ENCODE peak calls at places on chromosomes 5 and 9, in six cellular contexts. L, A, O, S, B and Z are unnamed samples.

GRCh38 chr5:137995077-137995746 is 37.7 kb downstream of the FAM13B start:
- DNase-seq in O (no peak), S (no peak), A (peak; percentile 9), L (no peak), B (no peak), Z (peak; percentile 56)

GRCh38 chr9:134984372-134985240 is 66.9 kb upstream of the FCN1 start:
- DNase-seq in S (no peak), A (no peak), O (no peak), L (no peak), B (no peak), Z (no peak)

GRCh38 chr9:5874048-5874447 is 16.6 kb upstream of the MLANA start:
- DNase-seq in A (no peak), B (no peak), S (no peak), O (no peak), L (no peak), Z (no peak)

GRCh38 chr5:133425764-133426738 is 186.3 kb downstream of the FSTL4 start:
- DNase-seq in A (no peak), O (no peak), B (no peak), S (no peak), L (peak; percentile 44), Z (no peak)

GRCh38 chr5:31531543-31531887 is 378 bp downstream of the DROSHA start:
- DNase-seq in B (peak; percentile 34), O (no peak), S (no peak), L (no peak), A (no peak), Z (no peak)

GRCh38 chr5:57662991-57663390 is 180.4 kb upstream of the ACTBL2 start:
- DNase-seq in S (no peak), B (no peak), A (no peak), L (no peak), O (no peak), Z (no peak)

GRCh38 chr9:109793196-109793595 is 13.2 kb downstream of the PALM2AKAP2 start:
- DNase-seq in O (no peak), L (no peak), B (no peak), A (peak; percentile 93), S (no peak), Z (peak; percentile 83)

GRCh38 chr5:73103885-73104284 is 16.5 kb upstream of the TMEM171 start:
- DNase-seq in O (peak; percentile 64), S (no peak), B (peak; percentile 64), L (no peak), A (no peak), Z (no peak)

GRCh38 chr5:13632676-13633075 is 311.8 kb downstream of the DNAH5 start:
- DNase-seq in O (no peak), S (no peak), B (no peak), L (no peak), A (no peak), Z (peak; percentile 24)

GRCh38 chr9:71806916-71807315 is 38.6 kb upstream of the CEMIP2 start:
- DNase-seq in S (peak; percentile 64), A (peak; percentile 24), B (peak; percentile 70), L (peak; percentile 60), O (peak; percentile 71), Z (peak; percentile 79)

GRCh38 chr5:98365126-98365525 is 408.3 kb upstream of the RGMB start:
- DNase-seq in A (no peak), O (peak; percentile 64), S (no peak), L (no peak), B (peak; percentile 27), Z (no peak)